ENCODE peak calls at places on chromosomes 3 and 15, in seven cellular contexts. A is PC-3, F is body of pancreas, Z is psoas muscle, V is brain microvascular endothelial cell, I is OCI-LY7, N is fibroblast of lung. P is an unnamed sample.

GRCh38 chr3:52317601-52318000 is 1.5 kb downstream of the DNAH1 start:
- DNase-seq in A (no peak), Z (peak; percentile 81), F (peak; percentile 55), I (peak; percentile 70), N (peak; percentile 23), V (no peak), P (no peak)

GRCh38 chr15:71455107-71455506 is 339.8 kb downstream of the THSD4 start:
- DNase-seq in F (no peak), Z (no peak), N (no peak), I (no peak), A (peak; percentile 26), V (no peak), P (no peak)

GRCh38 chr15:75994220-75994619 is 18.0 kb downstream of the NRG4 start:
- DNase-seq in F (no peak), I (no peak), N (no peak), Z (no peak), A (no peak), V (no peak), P (no peak)

GRCh38 chr3:177290633-177291032 is 93.4 kb upstream of the TBL1XR1 start:
- DNase-seq in V (no peak), I (no peak), Z (no peak), N (no peak), F (no peak), A (no peak), P (no peak)

GRCh38 chr15:66251790-66252355 is 1.7 kb downstream of the MEGF11 start:
- DNase-seq in Z (no peak), I (no peak), V (no peak), A (no peak), F (no peak), N (no peak), P (no peak)

GRCh38 chr3:100033184-100033583 is 81.1 kb downstream of the FILIP1L start:
- DNase-seq in V (peak; percentile 80), A (peak; percentile 25), I (no peak), F (no peak), N (peak; percentile 99), Z (no peak), P (peak; percentile 73)

GRCh38 chr3:119912220-119912619 is 130.3 kb downstream of the NR1I2 start:
- DNase-seq in N (no peak), V (no peak), Z (no peak), A (peak; percentile 44), F (no peak), I (no peak), P (no peak)

GRCh38 chr3:44029100-44029499 is 212.6 kb upstream of the TOPAZ1 start:
- DNase-seq in A (no peak), N (no peak), Z (no peak), I (no peak), V (no peak), F (no peak), P (no peak)

GRCh38 chr15:57019496-57020160 is 101.2 kb downstream of the TCF12 start:
- DNase-seq in Z (no peak), V (peak; percentile 41), N (peak; percentile 33), F (no peak), A (no peak), I (no peak), P (no peak)

GRCh38 chr3:132984181-132984580 is 54.0 kb upstream of the TMEM108 start:
- DNase-seq in A (no peak), N (no peak), V (no peak), I (no peak), Z (no peak), F (no peak), P (no peak)

GRCh38 chr3:55491296-55491816 is 4.2 kb upstream of the WNT5A start:
- DNase-seq in I (no peak), A (peak; percentile 99), V (peak; percentile 32), N (peak; percentile 97), Z (no peak), F (no peak), P (no peak)

GRCh38 chr3:109921509-109921908 is 584.2 kb upstream of the DPPA4 start:
- DNase-seq in I (no peak), Z (no peak), V (no peak), N (no peak), A (no peak), F (no peak), P (no peak)

GRCh38 chr3:126636436-126636835 is 18.5 kb downstream of the TXNRD3 start:
- DNase-seq in Z (no peak), F (no peak), V (no peak), I (no peak), A (no peak), N (no peak), P (no peak)

GRCh38 chr3:71430941-71431552 is 152.5 kb downstream of the FOXP1 start:
- DNase-seq in Z (no peak), F (no peak), A (peak; percentile 71), N (peak; percentile 58), I (no peak), V (peak; percentile 29), P (no peak)

GRCh38 chr3:9153763-9154601 is 95.5 kb downstream of the SRGAP3 start:
- DNase-seq in A (no peak), Z (peak; percentile 90), V (no peak), N (peak; percentile 30), F (peak; percentile 20), I (no peak), P (no peak)

GRCh38 chr3:63762180-63762579 is 56.9 kb upstream of the C3orf49 start:
- DNase-seq in A (no peak), N (peak; percentile 47), Z (no peak), F (no peak), V (no peak), I (no peak), P (no peak)

GRCh38 chr15:66630801-66631351 is 65.1 kb upstream of the LCTL start:
- DNase-seq in F (no peak), A (no peak), I (no peak), Z (no peak), N (no peak), V (no peak), P (no peak)

DNA sequence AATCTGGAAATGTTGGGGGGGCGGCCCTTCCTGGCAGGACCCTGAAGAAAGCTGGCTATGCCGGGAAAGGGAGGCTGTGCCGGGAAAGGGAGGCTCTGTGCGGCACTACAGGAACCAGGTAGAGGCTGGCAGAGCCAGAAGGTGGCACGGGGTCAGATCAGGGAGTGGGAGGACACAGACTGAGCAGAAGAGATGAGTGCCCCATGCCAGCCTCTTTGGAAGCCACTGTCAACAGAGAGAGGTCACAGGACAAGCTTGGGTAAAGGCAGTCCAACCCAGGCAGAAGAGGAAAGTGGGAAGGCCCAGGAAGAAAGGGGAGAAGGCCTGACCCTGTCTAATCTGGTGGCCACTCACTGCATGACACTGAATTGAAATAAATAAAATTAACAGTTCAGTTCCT is 1.5 kb downstream of the C15orf62 start:
- DNase-seq in F (no peak), V (no peak), A (no peak), Z (no peak), N (no peak), I (no peak), P (no peak)
- H3K27ac ChIP-seq in F (no peak overlapping the region), V (no peak overlapping the region), A (no peak overlapping the region), Z (no peak overlapping the region), N (no peak overlapping the region), I (peak overlapping the region; percentile 97), P (no peak overlapping the region)

DNA sequence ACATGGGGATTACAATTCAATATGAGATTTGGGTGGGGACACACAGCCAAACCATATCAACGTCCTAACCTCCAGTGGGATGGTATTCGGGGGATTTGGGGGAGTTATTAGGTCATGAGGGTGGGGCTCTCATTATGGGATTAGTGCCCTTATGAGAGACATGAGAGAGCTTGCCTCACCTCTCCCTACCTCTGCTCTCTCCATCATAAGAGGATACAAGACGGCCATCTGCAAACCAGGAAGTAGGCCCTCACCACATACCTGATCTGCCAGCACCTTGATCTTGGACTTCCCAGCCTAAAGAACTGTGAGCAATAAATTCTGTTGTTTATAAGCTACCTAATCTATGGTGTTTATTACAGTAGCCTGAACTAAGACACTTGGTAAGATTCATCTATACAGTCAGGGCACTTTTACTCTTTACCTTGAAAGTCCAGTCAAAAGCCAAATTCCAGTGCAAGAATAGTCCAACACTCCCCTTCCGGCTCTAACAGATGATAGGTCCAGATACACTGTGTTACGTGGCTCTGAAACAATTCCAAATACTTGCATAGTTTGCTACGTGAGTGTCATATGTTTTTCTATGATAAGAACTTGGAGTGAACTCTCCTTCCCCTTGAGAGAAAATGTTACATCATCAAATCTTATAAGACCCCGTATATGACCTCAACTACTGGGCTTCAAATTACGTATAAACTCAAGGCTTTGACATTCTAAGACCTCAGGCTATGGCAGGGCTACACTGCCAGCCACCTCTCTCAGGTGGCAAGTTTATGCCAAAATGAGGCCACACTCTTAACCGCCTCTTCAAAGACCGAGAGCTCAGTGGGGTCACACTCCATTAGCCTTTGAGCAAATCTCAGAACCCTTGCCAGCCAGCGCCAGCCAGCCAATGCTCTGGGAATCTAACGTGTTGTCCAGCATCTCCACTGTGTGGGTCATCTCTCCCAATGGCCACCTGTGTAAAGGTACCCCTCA is 129.9 kb downstream of the XXYLT1 start:
- DNase-seq in Z (no peak), F (no peak), I (no peak), A (no peak), N (peak; percentile 59), V (peak; percentile 89), P (no peak)
- H3K27ac ChIP-seq in Z (no peak overlapping the region), F (no peak overlapping the region), I (no peak overlapping the region), A (no peak overlapping the region), N (no peak overlapping the region), V (peak overlapping the region; percentile 84), P (no peak overlapping the region)

DNA sequence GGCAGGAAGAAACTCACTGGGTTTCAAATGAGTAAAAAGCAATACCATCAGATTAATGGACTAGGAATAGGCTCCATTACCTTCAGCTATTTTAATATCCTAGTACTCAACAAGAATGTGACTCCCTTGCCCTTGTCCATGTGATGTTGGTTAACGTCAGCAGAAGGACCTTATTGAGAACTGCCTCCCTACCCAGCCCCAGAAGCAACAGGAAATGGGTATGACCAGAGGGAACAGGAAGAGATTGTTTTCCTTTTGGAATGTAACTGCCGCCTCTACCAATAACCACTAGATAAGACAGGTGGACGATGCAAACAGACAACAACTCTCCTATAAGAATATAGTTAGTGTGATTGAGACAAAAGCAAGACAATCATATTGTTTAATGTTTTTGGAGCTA is 10.4 kb upstream of the MME start:
- DNase-seq in F (no peak), A (no peak), Z (no peak), I (no peak), N (peak; percentile 54), V (peak; percentile 75), P (no peak)
- H3K27ac ChIP-seq in F (no peak overlapping the region), A (no peak overlapping the region), Z (peak overlapping the region; percentile 32), I (no peak overlapping the region), N (peak overlapping the region; percentile 85), V (peak overlapping the region; percentile 96), P (peak overlapping the region; percentile 74)

DNA sequence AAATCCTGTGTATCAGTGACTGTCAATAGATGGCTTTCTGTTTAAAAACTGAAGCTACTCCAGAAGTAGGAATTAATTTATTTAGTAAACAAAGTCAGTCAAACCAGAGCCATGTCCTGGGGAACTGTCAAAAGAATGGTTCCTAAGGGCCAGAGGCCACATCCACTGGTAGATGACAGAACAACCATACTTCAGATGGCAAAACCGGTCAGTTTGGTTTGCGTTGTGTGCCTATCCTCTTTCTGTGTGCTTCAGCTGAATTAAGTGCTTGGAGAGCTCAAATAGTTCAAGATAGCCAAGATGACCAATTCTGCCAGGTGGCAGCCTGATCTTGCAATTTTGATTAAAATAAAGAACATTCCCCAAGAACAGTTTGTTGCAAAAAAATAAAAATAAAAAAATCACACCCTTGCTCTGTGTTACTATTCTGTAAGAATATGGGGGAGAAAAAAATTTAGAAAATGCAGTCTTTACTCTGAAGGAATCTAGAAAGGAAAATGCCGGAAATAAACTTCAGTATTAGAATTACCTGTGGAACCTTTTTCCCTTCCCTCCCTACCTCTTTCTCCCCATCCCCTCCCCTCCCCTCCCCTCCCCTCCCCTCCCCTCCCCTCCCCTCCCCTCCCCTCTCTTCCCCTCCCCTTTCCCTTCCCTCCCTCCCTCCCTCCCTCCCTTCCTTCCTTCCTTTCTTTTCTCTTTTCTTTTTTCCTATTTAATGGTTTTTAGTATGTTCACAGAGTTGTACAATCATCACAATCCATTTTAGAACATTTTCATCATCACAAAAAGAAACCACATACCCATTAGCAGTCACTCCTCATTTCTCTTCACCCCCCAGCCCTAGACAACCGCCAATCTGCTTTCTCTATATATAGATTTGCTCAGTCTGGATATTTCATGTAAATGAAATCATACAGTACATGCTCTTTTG is 2.6 kb downstream of the MAP3K13 start:
- DNase-seq in A (peak; percentile 85), V (no peak), N (no peak), F (peak; percentile 67), Z (no peak), I (no peak), P (no peak)
- H3K27ac ChIP-seq in A (no peak overlapping the region), V (no peak overlapping the region), N (no peak overlapping the region), F (peak overlapping the region; percentile 34), Z (no peak overlapping the region), I (no peak overlapping the region), P (no peak overlapping the region)